ENCODE peak calls at places on chromosomes 7 and 10, in four cellular contexts. M, R, X and I are unnamed samples.

GRCh38 chr7:16644624-16644986 is 949 bp downstream of the ANKMY2 start:
- DNase-seq in M (no peak), R (no peak), X (peak; percentile 61), I (peak; percentile 34)

GRCh38 chr7:44290250-44290616 is 35.2 kb downstream of the CAMK2B start:
- DNase-seq in M (no peak), R (no peak), X (no peak), I (no peak)

GRCh38 chr7:139035588-139036353 is at the start of gene ZC3HAV1L:
- DNase-seq in M (no peak), R (no peak), X (peak; percentile 71), I (peak; percentile 91)

GRCh38 chr7:8120390-8121058 is 141.4 kb downstream of the ICA1 start:
- DNase-seq in M (no peak), R (no peak), X (no peak), I (no peak)

GRCh38 chr7:107394831-107395230 is 75.0 kb upstream of the GPR22 start:
- DNase-seq in M (peak; percentile 59), R (no peak), X (peak; percentile 58), I (no peak)

GRCh38 chr10:89837173-89838001 is 136.0 kb downstream of the KIF20B start:
- DNase-seq in M (no peak), R (no peak), X (peak; percentile 45), I (peak; percentile 59)

GRCh38 chr10:74040200-74041126 is 42.5 kb downstream of the VCL start:
- DNase-seq in M (no peak), R (no peak), X (no peak), I (no peak)

GRCh38 chr10:5527332-5528200 is 2.8 kb downstream of the CALML3 start:
- DNase-seq in M (no peak), R (no peak), X (no peak), I (no peak)

GRCh38 chr10:88086187-88086954 is 222.9 kb downstream of the PTEN start:
- DNase-seq in M (no peak), R (no peak), X (peak; percentile 28), I (no peak)

GRCh38 chr10:124383496-124383895 is 35.2 kb downstream of the OAT start:
- DNase-seq in M (no peak), R (no peak), X (no peak), I (no peak)
- TF ChIP-seq CTCF in M (no peak), R (no peak), X (no peak), I (no peak)

GRCh38 chr10:97821308-97822038 is 28.2 kb upstream of the GOLGA7B start:
- DNase-seq in M (no peak), R (no peak), X (peak; percentile 6), I (no peak)
- TF ChIP-seq CTCF in M (no peak), R (no peak), X (no peak), I (no peak)

DNA sequence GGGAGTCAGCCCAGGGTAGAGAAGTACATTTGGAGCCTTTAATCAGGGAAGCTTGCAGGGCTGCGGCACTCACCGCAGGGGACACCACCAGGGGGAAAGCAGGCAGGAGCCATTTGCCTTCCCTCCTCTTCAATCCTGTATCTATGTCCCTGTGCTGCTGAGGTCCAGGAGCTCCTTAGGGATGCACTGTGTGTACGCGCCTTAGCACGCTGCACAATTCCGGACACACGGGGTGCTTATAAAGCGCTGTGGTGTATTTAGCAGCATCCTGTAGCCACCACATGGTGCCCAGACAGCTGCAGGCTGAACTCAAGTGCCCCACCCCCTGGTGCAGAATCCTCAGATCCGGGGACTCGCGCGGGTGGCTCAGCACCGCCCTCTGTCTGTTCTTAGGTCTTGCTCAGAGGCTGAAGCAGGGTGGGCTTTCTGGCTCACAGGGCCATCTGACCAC is 421.4 kb downstream of the SDK1 start:
- DNase-seq in M (no peak), R (no peak), X (peak; percentile 54), I (no peak)
- TF ChIP-seq CTCF in M (no peak), R (no peak), X (peak; percentile 60), I (no peak)

GRCh38 chr7:116138202-116138801 is 72.0 kb upstream of the TES start:
- DNase-seq in M (peak; percentile 17), R (no peak), X (peak; percentile 88), I (peak; percentile 38)
- TF ChIP-seq CTCF in M (peak; percentile 73), R (peak; percentile 47), X (peak; percentile 74), I (peak; percentile 53)

GRCh38 chr10:17227367-17228080 is 517 bp upstream of the VIM start:
- DNase-seq in M (no peak), R (no peak), X (peak; percentile 58), I (peak; percentile 57)

GRCh38 chr10:17229016-17229716 is 1.1 kb downstream of the VIM start:
- DNase-seq in M (no peak), R (peak; percentile 65), X (peak; percentile 91), I (peak; percentile 69)

GRCh38 chr10:17229717-17229966 is 1.6 kb downstream of the VIM start:
- DNase-seq in M (no peak), R (no peak), X (no peak), I (no peak)

GRCh38 chr10:17226891-17227303 is 1.1 kb upstream of the VIM start:
- DNase-seq in M (no peak), R (no peak), X (no peak), I (no peak)

DNA sequence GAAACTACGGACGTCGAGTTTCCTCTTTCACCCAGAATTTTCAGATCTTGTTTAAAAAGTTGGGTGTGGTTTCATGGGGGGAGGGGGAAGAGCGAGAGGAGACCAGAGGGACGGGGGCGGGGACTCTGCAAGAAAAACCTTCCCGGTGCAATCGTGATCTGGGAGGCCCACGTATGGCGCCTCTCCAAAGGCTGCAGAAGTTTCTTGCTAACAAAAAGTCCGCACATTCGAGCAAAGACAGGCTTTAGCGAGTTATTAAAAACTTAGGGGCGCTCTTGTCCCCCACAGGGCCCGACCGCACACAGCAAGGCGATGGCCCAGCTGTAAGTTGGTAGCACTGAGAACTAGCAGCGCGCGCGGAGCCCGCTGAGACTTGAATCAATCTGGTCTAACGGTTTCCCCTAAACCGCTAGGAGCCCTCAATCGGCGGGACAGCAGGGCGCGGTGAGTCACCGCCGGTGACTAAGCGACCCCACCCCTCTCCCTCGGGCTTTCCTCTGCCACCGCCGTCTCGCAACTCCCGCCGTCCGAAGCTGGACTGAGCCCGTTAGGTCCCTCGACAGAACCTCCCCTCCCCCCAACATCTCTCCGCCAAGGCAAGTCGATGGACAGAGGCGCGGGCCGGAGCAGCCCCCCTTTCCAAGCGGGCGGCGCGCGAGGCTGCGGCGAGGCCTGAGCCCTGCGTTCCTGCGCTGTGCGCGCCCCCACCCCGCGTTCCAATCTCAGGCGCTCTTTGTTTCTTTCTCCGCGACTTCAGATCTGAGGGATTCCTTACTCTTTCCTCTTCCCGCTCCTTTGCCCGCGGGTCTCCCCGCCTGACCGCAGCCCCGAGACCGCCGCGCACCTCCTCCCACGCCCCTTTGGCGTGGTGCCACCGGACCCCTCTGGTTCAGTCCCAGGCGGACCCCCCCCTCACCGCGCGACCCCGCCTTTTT is at the start of gene VIM:
- DNase-seq in M (peak; percentile 86), R (peak; percentile 46), X (peak; percentile 96), I (peak; percentile 69)
- TF ChIP-seq CTCF in M (peak; percentile 22), R (no peak), X (no peak), I (no peak)